ENCODE peak calls at places on chromosomes 2 and 18, in ten cellular contexts. One of them, this sample, is unnamed.

GRCh38 chr2:184599054-184599874 is 935 bp downstream of the ZNF804A start:
- DNase-seq in neuronal stem cell: no peak
- DNase-seq in lung: no peak
- DNase-seq in cardiac muscle cell: no peak
- DNase-seq in DND-41: no peak
- DNase-seq in IMR-90: peak; percentile 34
- DNase-seq in psoas muscle: no peak
- DNase-seq in left ventricle myocardium inferior: no peak
- DNase-seq in A673: peak; percentile 56
- DNase-seq in stomach: no peak
- DNase-seq in this sample: no peak

GRCh38 chr18:59189746-59190145 is 30.2 kb upstream of the GRP start:
- DNase-seq in neuronal stem cell: no peak
- DNase-seq in lung: no peak
- DNase-seq in cardiac muscle cell: no peak
- DNase-seq in DND-41: no peak
- DNase-seq in IMR-90: peak; percentile 5
- DNase-seq in psoas muscle: no peak
- DNase-seq in left ventricle myocardium inferior: no peak
- DNase-seq in A673: no peak
- DNase-seq in stomach: no peak
- DNase-seq in this sample: no peak

GRCh38 chr2:28906376-28906775 is 11.9 kb downstream of the WDR43 start:
- DNase-seq in neuronal stem cell: no peak
- DNase-seq in lung: no peak
- DNase-seq in cardiac muscle cell: no peak
- DNase-seq in DND-41: no peak
- DNase-seq in IMR-90: peak; percentile 49
- DNase-seq in psoas muscle: no peak
- DNase-seq in left ventricle myocardium inferior: no peak
- DNase-seq in A673: no peak
- DNase-seq in stomach: no peak
- DNase-seq in this sample: no peak

GRCh38 chr2:8573942-8574195 is 108.0 kb upstream of the ID2 start:
- DNase-seq in neuronal stem cell: no peak
- DNase-seq in lung: no peak
- DNase-seq in cardiac muscle cell: no peak
- DNase-seq in DND-41: no peak
- DNase-seq in IMR-90: no peak
- DNase-seq in psoas muscle: no peak
- DNase-seq in left ventricle myocardium inferior: no peak
- DNase-seq in A673: no peak
- DNase-seq in stomach: no peak
- DNase-seq in this sample: no peak

GRCh38 chr2:181953773-181954537 is 31.7 kb upstream of the PPP1R1C start:
- DNase-seq in neuronal stem cell: peak; percentile 82
- DNase-seq in lung: peak; percentile 67
- DNase-seq in cardiac muscle cell: peak; percentile 91
- DNase-seq in DND-41: peak; percentile 83
- DNase-seq in IMR-90: peak; percentile 62
- DNase-seq in psoas muscle: peak; percentile 23
- DNase-seq in left ventricle myocardium inferior: peak; percentile 25
- DNase-seq in A673: peak; percentile 89
- DNase-seq in stomach: peak; percentile 73
- DNase-seq in this sample: peak; percentile 90

GRCh38 chr2:123993728-123994323 is 31.3 kb upstream of the CNTNAP5 start:
- DNase-seq in neuronal stem cell: peak; percentile 23
- DNase-seq in lung: peak; percentile 31
- DNase-seq in cardiac muscle cell: peak; percentile 58
- DNase-seq in DND-41: peak; percentile 4
- DNase-seq in IMR-90: no peak
- DNase-seq in psoas muscle: peak; percentile 12
- DNase-seq in left ventricle myocardium inferior: no peak
- DNase-seq in A673: peak; percentile 62
- DNase-seq in stomach: peak; percentile 27
- DNase-seq in this sample: peak; percentile 73

GRCh38 chr2:179546656-179547055 is 282.0 kb upstream of the SESTD1 start:
- DNase-seq in neuronal stem cell: no peak
- DNase-seq in lung: no peak
- DNase-seq in cardiac muscle cell: no peak
- DNase-seq in DND-41: no peak
- DNase-seq in IMR-90: no peak
- DNase-seq in psoas muscle: no peak
- DNase-seq in left ventricle myocardium inferior: no peak
- DNase-seq in A673: no peak
- DNase-seq in stomach: no peak
- DNase-seq in this sample: no peak

GRCh38 chr2:238920601-238921001 is 72.7 kb downstream of the TWIST2 start:
- DNase-seq in neuronal stem cell: no peak
- DNase-seq in lung: no peak
- DNase-seq in cardiac muscle cell: no peak
- DNase-seq in DND-41: no peak
- DNase-seq in IMR-90: no peak
- DNase-seq in psoas muscle: no peak
- DNase-seq in left ventricle myocardium inferior: no peak
- DNase-seq in A673: no peak
- DNase-seq in stomach: no peak
- DNase-seq in this sample: no peak

GRCh38 chr2:204108301-204108700 is 171.7 kb downstream of the ICOS start:
- DNase-seq in neuronal stem cell: peak; percentile 61
- DNase-seq in lung: no peak
- DNase-seq in cardiac muscle cell: peak; percentile 49
- DNase-seq in DND-41: peak; percentile 41
- DNase-seq in IMR-90: no peak
- DNase-seq in psoas muscle: no peak
- DNase-seq in left ventricle myocardium inferior: no peak
- DNase-seq in A673: peak; percentile 68
- DNase-seq in stomach: no peak
- DNase-seq in this sample: peak; percentile 73

GRCh38 chr2:39571197-39571731 is 94.5 kb upstream of the TMEM178A start:
- DNase-seq in neuronal stem cell: no peak
- DNase-seq in lung: no peak
- DNase-seq in cardiac muscle cell: peak; percentile 26
- DNase-seq in DND-41: no peak
- DNase-seq in IMR-90: no peak
- DNase-seq in psoas muscle: no peak
- DNase-seq in left ventricle myocardium inferior: no peak
- DNase-seq in A673: no peak
- DNase-seq in stomach: no peak
- DNase-seq in this sample: no peak

GRCh38 chr18:13642440-13642827 is 83.9 kb downstream of the FAM210A start:
- DNase-seq in neuronal stem cell: no peak
- DNase-seq in lung: no peak
- DNase-seq in cardiac muscle cell: no peak
- DNase-seq in DND-41: no peak
- DNase-seq in IMR-90: no peak
- DNase-seq in psoas muscle: no peak
- DNase-seq in left ventricle myocardium inferior: no peak
- DNase-seq in A673: no peak
- DNase-seq in stomach: no peak
- DNase-seq in this sample: no peak

GRCh38 chr2:238313991-238314350 is 6.3 kb upstream of the TRAF3IP1 start:
- DNase-seq in neuronal stem cell: no peak
- DNase-seq in lung: no peak
- DNase-seq in cardiac muscle cell: no peak
- DNase-seq in DND-41: no peak
- DNase-seq in IMR-90: no peak
- DNase-seq in psoas muscle: no peak
- DNase-seq in left ventricle myocardium inferior: no peak
- DNase-seq in A673: no peak
- DNase-seq in stomach: no peak
- DNase-seq in this sample: no peak

GRCh38 chr2:110105183-110105582 is 10.4 kb downstream of the MALL start:
- DNase-seq in neuronal stem cell: no peak
- DNase-seq in lung: no peak
- DNase-seq in cardiac muscle cell: no peak
- DNase-seq in DND-41: no peak
- DNase-seq in IMR-90: no peak
- DNase-seq in psoas muscle: no peak
- DNase-seq in left ventricle myocardium inferior: no peak
- DNase-seq in A673: no peak
- DNase-seq in stomach: no peak
- DNase-seq in this sample: no peak

GRCh38 chr2:20074001-20074648 is 22.7 kb upstream of the LAPTM4A start:
- DNase-seq in neuronal stem cell: no peak
- DNase-seq in lung: no peak
- DNase-seq in cardiac muscle cell: no peak
- DNase-seq in DND-41: no peak
- DNase-seq in IMR-90: no peak
- DNase-seq in psoas muscle: no peak
- DNase-seq in left ventricle myocardium inferior: no peak
- DNase-seq in A673: no peak
- DNase-seq in stomach: peak; percentile 72
- DNase-seq in this sample: no peak

GRCh38 chr2:73284296-73285161 is at the start of gene FBXO41:
- DNase-seq in neuronal stem cell: no peak
- DNase-seq in lung: no peak
- DNase-seq in cardiac muscle cell: peak; percentile 47
- DNase-seq in DND-41: peak; percentile 95
- DNase-seq in IMR-90: peak; percentile 17
- DNase-seq in psoas muscle: peak; percentile 35
- DNase-seq in left ventricle myocardium inferior: no peak
- DNase-seq in A673: peak; percentile 66
- DNase-seq in stomach: no peak
- DNase-seq in this sample: peak; percentile 81

GRCh38 chr2:211611061-211611518 is 927.5 kb downstream of the ERBB4 start:
- DNase-seq in neuronal stem cell: no peak
- DNase-seq in lung: no peak
- DNase-seq in cardiac muscle cell: no peak
- DNase-seq in DND-41: peak; percentile 71
- DNase-seq in IMR-90: no peak
- DNase-seq in psoas muscle: no peak
- DNase-seq in left ventricle myocardium inferior: no peak
- DNase-seq in A673: no peak
- DNase-seq in stomach: no peak
- DNase-seq in this sample: no peak

DNA sequence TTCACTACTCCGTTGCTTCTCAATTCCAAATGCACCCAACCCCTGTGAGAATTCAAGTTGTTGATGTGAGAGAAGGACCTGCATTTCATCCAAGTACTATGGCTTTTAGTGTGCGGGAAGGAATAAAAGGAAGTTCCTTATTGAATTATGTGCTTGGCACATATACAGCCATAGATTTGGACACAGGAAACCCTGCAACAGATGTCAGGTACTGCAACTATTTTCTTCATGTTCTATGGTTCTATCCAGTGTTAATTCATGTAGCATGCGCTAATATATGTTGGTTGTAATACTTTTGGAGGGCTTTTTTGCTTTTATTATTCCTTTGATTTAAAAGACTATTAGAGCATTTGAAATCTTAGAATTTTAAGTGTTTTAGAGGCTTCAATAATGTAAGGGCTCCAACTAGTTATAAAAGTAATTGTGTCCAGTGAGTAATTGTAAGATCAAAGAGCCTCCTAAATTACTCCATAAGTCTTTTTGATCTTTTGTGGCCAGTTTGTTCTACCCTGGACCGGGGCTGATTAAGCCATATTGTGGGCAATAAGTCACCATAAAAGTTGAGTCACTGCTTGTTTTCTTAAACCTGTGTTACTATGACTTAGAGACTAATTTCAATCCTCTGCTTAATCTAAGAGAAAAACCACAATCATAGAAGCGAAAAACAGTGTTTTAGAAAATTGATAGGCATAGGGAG is 22.9 kb downstream of the DSG4 start:
- DNase-seq in neuronal stem cell: no peak
- DNase-seq in lung: no peak
- DNase-seq in cardiac muscle cell: no peak
- DNase-seq in DND-41: no peak
- DNase-seq in IMR-90: no peak
- DNase-seq in psoas muscle: no peak
- DNase-seq in left ventricle myocardium inferior: no peak
- DNase-seq in A673: no peak
- DNase-seq in stomach: no peak
- DNase-seq in this sample: no peak
- H3K27ac ChIP-seq in neuronal stem cell: no peak overlapping the region
- H3K27ac ChIP-seq in lung: no peak overlapping the region
- H3K27ac ChIP-seq in cardiac muscle cell: peak overlapping the region; percentile 1
- H3K27ac ChIP-seq in DND-41: no peak overlapping the region
- H3K27ac ChIP-seq in IMR-90: no peak overlapping the region
- H3K27ac ChIP-seq in psoas muscle: no peak overlapping the region
- H3K27ac ChIP-seq in left ventricle myocardium inferior: no peak overlapping the region
- H3K27ac ChIP-seq in A673: no peak overlapping the region
- H3K27ac ChIP-seq in stomach: no peak overlapping the region
- H3K27ac ChIP-seq in this sample: no peak overlapping the region

GRCh38 chr2:201674794-201675193 is 23.6 kb downstream of the MPP4 start:
- DNase-seq in neuronal stem cell: no peak
- DNase-seq in lung: no peak
- DNase-seq in cardiac muscle cell: no peak
- DNase-seq in DND-41: no peak
- DNase-seq in IMR-90: no peak
- DNase-seq in psoas muscle: no peak
- DNase-seq in left ventricle myocardium inferior: no peak
- DNase-seq in A673: no peak
- DNase-seq in stomach: no peak
- DNase-seq in this sample: no peak
- H3K27ac ChIP-seq in neuronal stem cell: no peak overlapping the region
- H3K27ac ChIP-seq in lung: no peak overlapping the region
- H3K27ac ChIP-seq in cardiac muscle cell: no peak overlapping the region
- H3K27ac ChIP-seq in DND-41: no peak overlapping the region
- H3K27ac ChIP-seq in IMR-90: no peak overlapping the region
- H3K27ac ChIP-seq in psoas muscle: no peak overlapping the region
- H3K27ac ChIP-seq in left ventricle myocardium inferior: no peak overlapping the region
- H3K27ac ChIP-seq in A673: no peak overlapping the region
- H3K27ac ChIP-seq in stomach: no peak overlapping the region
- H3K27ac ChIP-seq in this sample: no peak overlapping the region

DNA sequence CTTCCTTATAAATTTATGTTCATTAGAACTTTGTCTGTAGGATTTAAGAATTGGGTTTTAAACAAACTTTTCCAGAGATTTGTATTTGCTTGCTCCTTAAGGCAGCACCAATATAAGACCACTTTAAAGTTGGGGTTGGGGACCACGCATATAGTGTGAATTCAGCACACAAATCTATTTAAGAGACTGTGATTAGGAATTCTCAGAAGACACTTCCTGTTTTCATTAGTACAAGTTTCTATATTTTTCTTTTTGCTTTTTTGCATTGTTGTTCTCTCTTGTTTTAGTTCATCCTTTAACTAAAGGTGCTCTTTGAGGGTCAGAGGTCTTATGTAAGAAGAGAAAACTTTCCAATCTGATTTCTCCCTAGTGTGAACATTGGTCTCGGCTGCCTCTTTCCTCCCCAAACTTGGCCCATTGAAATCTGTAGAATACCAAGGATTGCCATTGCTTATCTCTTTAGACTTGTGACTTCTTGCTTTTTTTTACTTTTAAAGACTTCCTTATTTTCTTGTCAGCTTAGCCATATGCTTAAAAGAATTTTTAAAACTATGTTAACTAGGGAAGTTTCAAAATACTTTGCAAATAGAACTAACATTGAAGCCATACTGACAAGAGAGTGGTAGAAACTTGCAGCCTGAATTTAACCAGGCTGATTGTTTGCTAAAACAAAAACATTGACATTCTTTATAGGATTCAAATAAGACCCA is 264.0 kb upstream of the FN1 start:
- DNase-seq in neuronal stem cell: no peak
- DNase-seq in lung: no peak
- DNase-seq in cardiac muscle cell: no peak
- DNase-seq in DND-41: no peak
- DNase-seq in IMR-90: no peak
- DNase-seq in psoas muscle: no peak
- DNase-seq in left ventricle myocardium inferior: no peak
- DNase-seq in A673: no peak
- DNase-seq in stomach: no peak
- DNase-seq in this sample: no peak
- H3K27ac ChIP-seq in neuronal stem cell: no peak overlapping the region
- H3K27ac ChIP-seq in lung: no peak overlapping the region
- H3K27ac ChIP-seq in cardiac muscle cell: no peak overlapping the region
- H3K27ac ChIP-seq in DND-41: no peak overlapping the region
- H3K27ac ChIP-seq in IMR-90: peak overlapping the region; percentile 95
- H3K27ac ChIP-seq in psoas muscle: no peak overlapping the region
- H3K27ac ChIP-seq in left ventricle myocardium inferior: no peak overlapping the region
- H3K27ac ChIP-seq in A673: no peak overlapping the region
- H3K27ac ChIP-seq in stomach: no peak overlapping the region
- H3K27ac ChIP-seq in this sample: no peak overlapping the region

GRCh38 chr18:10455726-10456453 is 1.5 kb downstream of the APCDD1 start:
- DNase-seq in neuronal stem cell: no peak
- DNase-seq in lung: no peak
- DNase-seq in cardiac muscle cell: no peak
- DNase-seq in DND-41: no peak
- DNase-seq in IMR-90: no peak
- DNase-seq in psoas muscle: no peak
- DNase-seq in left ventricle myocardium inferior: no peak
- DNase-seq in A673: no peak
- DNase-seq in stomach: no peak
- DNase-seq in this sample: peak; percentile 20
- H3K27ac ChIP-seq in neuronal stem cell: no peak overlapping the region
- H3K27ac ChIP-seq in lung: no peak overlapping the region
- H3K27ac ChIP-seq in cardiac muscle cell: no peak overlapping the region
- H3K27ac ChIP-seq in DND-41: no peak overlapping the region
- H3K27ac ChIP-seq in IMR-90: no peak overlapping the region
- H3K27ac ChIP-seq in psoas muscle: no peak overlapping the region
- H3K27ac ChIP-seq in left ventricle myocardium inferior: peak overlapping the region; percentile 90
- H3K27ac ChIP-seq in A673: peak overlapping the region; percentile 99
- H3K27ac ChIP-seq in stomach: peak overlapping the region; percentile 87
- H3K27ac ChIP-seq in this sample: no peak overlapping the region